ENCODE peak calls at places on chromosomes 2 and 18, in five cellular contexts. H, V, I, W and X are unnamed samples.
A peak's percentile ranks its signal among the peaks of the same experiment; 100 is the strongest.

GRCh38 chr2:158990397-158991209 is 22.2 kb downstream of the TANC1 start:
- DNase-seq in H (no peak), V (no peak), I (no peak), W (no peak), X (no peak)

GRCh38 chr18:46314011-46314410 is 209.8 kb downstream of the HAUS1 start:
- DNase-seq in H (no peak), V (no peak), I (no peak), W (no peak), X (no peak)

GRCh38 chr2:206984206-206984605 is 44.9 kb downstream of the CPO start:
- DNase-seq in H (no peak), V (no peak), I (no peak), W (no peak), X (no peak)

GRCh38 chr2:191218292-191218898 is 26.8 kb upstream of the MYO1B start:
- DNase-seq in H (no peak), V (peak; percentile 16), I (peak; percentile 46), W (peak; percentile 88), X (peak; percentile 63)

GRCh38 chr18:49094979-49095632 is 144.3 kb upstream of the SMAD7 start:
- DNase-seq in H (no peak), V (no peak), I (no peak), W (no peak), X (no peak)

GRCh38 chr2:41932241-41933034 is 115.4 kb upstream of the PKDCC start:
- DNase-seq in H (no peak), V (no peak), I (peak; percentile 81), W (no peak), X (no peak)

GRCh38 chr2:202278036-202278760 is 12.6 kb downstream of the NOP58 start:
- DNase-seq in H (no peak), V (peak; percentile 28), I (no peak), W (no peak), X (peak; percentile 39)

GRCh38 chr2:46460241-46460921 is 19.0 kb upstream of the TMEM247 start:
- DNase-seq in H (no peak), V (no peak), I (peak; percentile 76), W (no peak), X (no peak)

GRCh38 chr2:198314559-198315153 is 510.3 kb downstream of the PLCL1 start:
- DNase-seq in H (no peak), V (no peak), I (no peak), W (peak; percentile 71), X (peak; percentile 55)

GRCh38 chr2:147049888-147050446 is 794.9 kb upstream of the ACVR2A start:
- DNase-seq in H (no peak), V (no peak), I (no peak), W (no peak), X (no peak)

DNA sequence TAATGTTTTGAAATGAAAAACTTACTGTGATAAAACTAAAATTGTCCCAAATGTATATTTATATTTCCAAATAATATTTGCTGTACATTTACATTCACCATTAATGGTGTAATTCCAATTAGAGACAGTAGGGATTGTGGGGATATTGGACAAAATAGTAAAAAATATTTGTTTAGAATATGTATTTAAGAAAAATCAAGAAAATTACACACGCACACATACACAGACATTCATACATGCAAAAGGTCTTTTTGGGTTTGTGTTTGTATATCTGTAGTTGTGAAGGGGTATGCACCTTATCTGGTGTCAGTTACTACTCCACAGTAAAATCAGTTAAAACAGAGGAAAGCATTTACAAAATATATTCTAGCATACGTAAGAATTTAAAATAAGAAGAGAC is 435.9 kb upstream of the ZNF804A start:
- DNase-seq in H (no peak), V (no peak), I (no peak), W (no peak), X (no peak)
- TF ChIP-seq CTCF in H (no peak), V (no peak), I (no peak), W (no peak), X (no peak)

GRCh38 chr2:227030789-227031188 is 133.2 kb downstream of the COL4A4 start:
- DNase-seq in H (no peak), V (no peak), I (no peak), W (no peak), X (no peak)

GRCh38 chr2:227035678-227036077 is 128.3 kb downstream of the COL4A4 start:
- DNase-seq in H (no peak), V (no peak), I (no peak), W (no peak), X (no peak)

GRCh38 chr2:227031379-227031778 is 132.6 kb downstream of the COL4A4 start:
- DNase-seq in H (no peak), V (no peak), I (no peak), W (no peak), X (no peak)

GRCh38 chr2:227036527-227036926 is 127.5 kb downstream of the COL4A4 start:
- DNase-seq in H (no peak), V (no peak), I (no peak), W (no peak), X (no peak)

GRCh38 chr2:227033471-227034148 is 130.4 kb downstream of the COL4A4 start:
- DNase-seq in H (peak; percentile 60), V (peak; percentile 53), I (peak; percentile 12), W (peak; percentile 76), X (peak; percentile 59)
- TF ChIP-seq CTCF in H (peak; percentile 78), V (peak; percentile 79), I (peak; percentile 49), W (peak; percentile 91), X (peak; percentile 79)

DNA sequence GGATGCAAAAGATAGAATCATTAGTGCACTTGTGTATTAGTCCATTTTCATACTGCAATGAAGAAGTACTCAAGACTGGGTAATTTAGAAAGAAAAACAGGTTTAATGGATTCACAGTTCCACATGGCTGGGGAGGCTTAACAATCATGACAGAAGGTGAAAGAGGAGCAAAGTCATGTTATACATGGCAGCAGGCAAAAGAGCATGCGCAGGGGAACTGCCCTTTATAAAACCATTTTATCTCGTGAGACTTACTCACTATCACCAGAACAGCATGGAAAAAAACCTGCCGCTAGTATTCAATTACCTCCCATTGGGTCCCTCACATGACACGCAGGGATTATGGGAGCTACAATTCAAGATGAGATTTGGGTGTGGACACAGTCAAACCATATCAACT is 129.4 kb downstream of the SCG2 start:
- DNase-seq in H (no peak), V (no peak), I (no peak), W (no peak), X (no peak)
- TF ChIP-seq CTCF in H (no peak), V (no peak), I (no peak), W (no peak), X (no peak)

GRCh38 chr2:162333968-162334367 is 10.0 kb upstream of the GCA start:
- DNase-seq in H (no peak), V (no peak), I (no peak), W (peak; percentile 42), X (peak; percentile 24)
- TF ChIP-seq CTCF in H (peak; percentile 63), V (peak; percentile 66), I (peak; percentile 36), W (peak; percentile 56), X (peak; percentile 35)